ENCODE peak calls at places on chromosomes 5 and 9, in five cellular contexts. A is stomach, Z is A549, V is adrenal gland, R is breast epithelium. T is an unnamed sample.

GRCh38 chr9:37988041-37988440 is 81.0 kb downstream of the SHB start:
- DNase-seq in A (no peak), Z (no peak), V (peak; percentile 90), R (no peak), T (no peak)

GRCh38 chr9:130927995-130928900 is 10.8 kb downstream of the FIBCD1 start:
- DNase-seq in A (peak; percentile 80), Z (peak; percentile 83), V (peak; percentile 78), R (no peak), T (no peak)

GRCh38 chr9:118529624-118530214 is 825.5 kb downstream of the TLR4 start:
- DNase-seq in A (no peak), Z (no peak), V (no peak), R (no peak), T (no peak)

GRCh38 chr9:121098567-121099198 is 23.9 kb downstream of the CNTRL start:
- DNase-seq in A (no peak), Z (no peak), V (no peak), R (no peak), T (no peak)

GRCh38 chr5:114325552-114325951 is 36.3 kb upstream of the KCNN2 start:
- DNase-seq in A (no peak), Z (no peak), V (no peak), R (no peak), T (no peak)

GRCh38 chr9:73451003-73451402 is 299.3 kb downstream of the ANXA1 start:
- DNase-seq in A (no peak), Z (no peak), V (no peak), R (no peak), T (no peak)

GRCh38 chr5:174599992-174600391 is 124.4 kb upstream of the MSX2 start:
- DNase-seq in A (peak; percentile 39), Z (no peak), V (no peak), R (no peak), T (no peak)

GRCh38 chr9:109766351-109766750 is 13.6 kb upstream of the PALM2AKAP2 start:
- DNase-seq in A (no peak), Z (no peak), V (peak; percentile 48), R (no peak), T (no peak)

GRCh38 chr5:82597437-82597836 is 319.3 kb upstream of the RPS23 start:
- DNase-seq in A (no peak), Z (no peak), V (no peak), R (no peak), T (no peak)

GRCh38 chr9:91164724-91165520 is 196.8 kb downstream of the AUH start:
- DNase-seq in A (peak; percentile 79), Z (peak; percentile 86), V (peak; percentile 90), R (peak; percentile 61), T (no peak)

GRCh38 chr9:107638922-107639321 is 149.4 kb upstream of the KLF4 start:
- DNase-seq in A (peak; percentile 48), Z (no peak), V (peak; percentile 90), R (no peak), T (peak; percentile 46)

GRCh38 chr9:86550411-86550810 is 196.2 kb upstream of the TUT7 start:
- DNase-seq in A (no peak), Z (no peak), V (no peak), R (no peak), T (no peak)
- H3K4me3 ChIP-seq in A (no peak overlapping the region), Z (no peak overlapping the region), V (no peak overlapping the region), R (no peak overlapping the region), T (no peak overlapping the region)

GRCh38 chr5:172054611-172055153 is 48.2 kb upstream of the FBXW11 start:
- DNase-seq in A (no peak), Z (no peak), V (no peak), R (no peak), T (no peak)
- TF ChIP-seq POLR2A in A (no peak), Z (no peak), V (no peak), R (no peak), T (no peak)

DNA sequence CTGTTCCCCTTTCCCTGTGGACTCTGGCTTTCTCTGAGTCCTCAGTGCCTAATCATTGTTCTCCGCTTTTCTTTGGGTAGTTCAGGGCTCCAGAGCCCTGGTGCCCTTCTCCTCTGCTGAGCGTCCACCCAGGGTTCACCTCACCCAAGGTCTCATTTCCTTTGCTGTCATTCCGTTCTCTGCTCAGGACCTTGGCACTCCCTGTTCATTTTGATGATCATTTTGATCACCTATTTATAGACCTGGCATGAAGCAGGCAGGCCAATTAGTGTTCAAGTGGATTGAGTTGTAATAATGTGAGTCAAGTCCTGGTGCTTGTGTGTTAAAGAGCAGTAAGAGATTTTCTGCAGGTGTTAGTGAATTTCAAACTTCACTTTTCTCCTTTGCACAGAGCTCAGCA is 3.6 kb downstream of the TRIO start:
- DNase-seq in A (no peak), Z (no peak), V (peak; percentile 28), R (no peak), T (no peak)
- H3K4me1 ChIP-seq in A (peaks cover 21% of the 10 kb centered on the region), Z (peaks cover 61% of the 10 kb centered on the region), V (peaks cover 29% of the 10 kb centered on the region), R (peaks cover 23% of the 10 kb centered on the region), T (peaks cover 22% of the 10 kb centered on the region)

GRCh38 chr5:59587489-59588337 is 305.8 kb downstream of the PDE4D start:
- DNase-seq in A (peak; percentile 47), Z (peak; percentile 39), V (peak; percentile 9), R (no peak), T (peak; percentile 14)

GRCh38 chr5:59583810-59584562 is 309.5 kb downstream of the PDE4D start:
- DNase-seq in A (no peak), Z (no peak), V (no peak), R (no peak), T (no peak)

GRCh38 chr5:59584858-59585846 is 308.4 kb downstream of the PDE4D start:
- DNase-seq in A (no peak), Z (no peak), V (no peak), R (no peak), T (no peak)

GRCh38 chr5:59588922-59589321 is 304.6 kb downstream of the PDE4D start:
- DNase-seq in A (no peak), Z (no peak), V (no peak), R (no peak), T (no peak)

DNA sequence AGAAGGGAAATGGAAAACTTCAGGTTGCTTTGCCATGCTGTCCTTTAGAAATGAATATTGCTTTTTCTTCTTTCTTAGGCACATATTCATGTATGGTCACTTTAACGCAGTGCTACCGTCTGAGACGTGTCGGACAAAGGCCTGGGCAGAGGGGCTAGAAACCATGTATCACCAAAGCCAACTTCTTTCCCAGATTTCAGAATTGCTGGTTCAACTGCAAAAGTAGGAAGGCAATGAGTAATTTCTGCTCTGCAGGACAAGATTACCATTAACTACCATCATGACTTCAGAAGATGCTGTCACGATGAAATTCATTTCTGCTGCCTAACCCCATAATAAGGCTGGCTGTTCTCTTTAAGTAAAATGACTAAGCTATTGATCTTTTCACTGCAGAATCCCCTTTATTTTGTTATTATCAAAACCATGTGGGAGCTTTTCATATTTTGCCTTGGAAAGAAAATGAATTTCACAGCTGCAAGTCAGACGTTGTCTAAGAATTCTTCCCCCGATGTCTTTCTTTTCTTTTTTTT is 306.6 kb downstream of the PDE4D start:
- DNase-seq in A (no peak), Z (no peak), V (no peak), R (no peak), T (no peak)
- H3K4me3 ChIP-seq in A (peak overlapping the region; percentile 30), Z (peak overlapping the region; percentile 63), V (no peak overlapping the region), R (peak overlapping the region; percentile 32), T (peak overlapping the region; percentile 26)

GRCh38 chr5:132497488-132497997 is 7.0 kb upstream of the IRF1 start:
- DNase-seq in A (peak; percentile 63), Z (peak; percentile 92), V (peak; percentile 55), R (no peak), T (peak; percentile 35)

GRCh38 chr5:132499440-132500243 is 9.1 kb upstream of the IRF1 start:
- DNase-seq in A (peak; percentile 25), Z (no peak), V (no peak), R (no peak), T (peak; percentile 4)

GRCh38 chr5:132498686-132499271 is 8.2 kb upstream of the IRF1 start:
- DNase-seq in A (peak; percentile 22), Z (no peak), V (no peak), R (no peak), T (no peak)

GRCh38 chr5:132496631-132497487 is 6.3 kb upstream of the IRF1 start:
- DNase-seq in A (peak; percentile 93), Z (peak; percentile 83), V (peak; percentile 94), R (peak; percentile 86), T (peak; percentile 78)

GRCh38 chr5:132498152-132498551 is 7.6 kb upstream of the IRF1 start:
- DNase-seq in A (peak; percentile 60), Z (peak; percentile 76), V (peak; percentile 74), R (no peak), T (peak; percentile 5)
- TF ChIP-seq POLR2A in A (no peak), Z (no peak), V (no peak), R (no peak), T (no peak)

T was measured in tibial nerve.